ENCODE peak calls at places on chromosomes 7 and 10, in six cellular contexts. One of them, this sample, is unnamed.
A peak's percentile ranks its signal among the peaks of the same experiment; 100 is the strongest.

GRCh38 chr7:22480523-22481075 is 19.4 kb downstream of the STEAP1B start:
- DNase-seq in NCI-H2171 treated with DMSO at 0.1 percent for 48 hours: no peak
- DNase-seq in H7: no peak
- DNase-seq in heart right ventricle: no peak
- DNase-seq in NCI-H774: no peak
- DNase-seq in activated T-helper 9 cell treated with anti-CD3 and anti-CD28 coated beads, Interleukin-2, amount 50 U/mL, for 16 hours: no peak
- DNase-seq in this sample: no peak

GRCh38 chr7:40622830-40623507 is 488.2 kb downstream of the SUGCT start:
- DNase-seq in heart right ventricle: no peak
- DNase-seq in NCI-H774: no peak
- DNase-seq in NCI-H2171 treated with DMSO at 0.1 percent for 48 hours: no peak
- DNase-seq in activated T-helper 9 cell treated with anti-CD3 and anti-CD28 coated beads, Interleukin-2, amount 50 U/mL, for 16 hours: no peak
- DNase-seq in H7: no peak
- DNase-seq in this sample: no peak

GRCh38 chr10:21832751-21833150 is 170.8 kb downstream of the DNAJC1 start:
- DNase-seq in heart right ventricle: no peak
- DNase-seq in activated T-helper 9 cell treated with anti-CD3 and anti-CD28 coated beads, Interleukin-2, amount 50 U/mL, for 16 hours: no peak
- DNase-seq in NCI-H2171 treated with DMSO at 0.1 percent for 48 hours: no peak
- DNase-seq in NCI-H774: no peak
- DNase-seq in H7: no peak
- DNase-seq in this sample: no peak

GRCh38 chr7:107995184-107996071 is 7.5 kb downstream of the LAMB1 start:
- DNase-seq in NCI-H2171 treated with DMSO at 0.1 percent for 48 hours: peak; percentile 76
- DNase-seq in NCI-H774: no peak
- DNase-seq in H7: peak; percentile 52
- DNase-seq in activated T-helper 9 cell treated with anti-CD3 and anti-CD28 coated beads, Interleukin-2, amount 50 U/mL, for 16 hours: no peak
- DNase-seq in heart right ventricle: peak; percentile 71
- DNase-seq in this sample: no peak

GRCh38 chr7:115984105-115984504 is 46.5 kb downstream of the TFEC start:
- DNase-seq in NCI-H2171 treated with DMSO at 0.1 percent for 48 hours: no peak
- DNase-seq in heart right ventricle: no peak
- DNase-seq in NCI-H774: no peak
- DNase-seq in H7: no peak
- DNase-seq in activated T-helper 9 cell treated with anti-CD3 and anti-CD28 coated beads, Interleukin-2, amount 50 U/mL, for 16 hours: no peak
- DNase-seq in this sample: no peak

GRCh38 chr7:47724335-47724982 is 142.5 kb upstream of the TNS3 start:
- DNase-seq in NCI-H2171 treated with DMSO at 0.1 percent for 48 hours: peak; percentile 62
- DNase-seq in NCI-H774: no peak
- DNase-seq in activated T-helper 9 cell treated with anti-CD3 and anti-CD28 coated beads, Interleukin-2, amount 50 U/mL, for 16 hours: no peak
- DNase-seq in H7: peak; percentile 61
- DNase-seq in heart right ventricle: no peak
- DNase-seq in this sample: no peak

GRCh38 chr7:105218215-105218614 is 170.5 kb downstream of the SRPK2 start:
- DNase-seq in NCI-H2171 treated with DMSO at 0.1 percent for 48 hours: no peak
- DNase-seq in H7: no peak
- DNase-seq in activated T-helper 9 cell treated with anti-CD3 and anti-CD28 coated beads, Interleukin-2, amount 50 U/mL, for 16 hours: no peak
- DNase-seq in heart right ventricle: no peak
- DNase-seq in NCI-H774: no peak
- DNase-seq in this sample: no peak

GRCh38 chr7:159030490-159031134 is 114.1 kb downstream of the VIPR2 start:
- DNase-seq in NCI-H774: peak; percentile 30
- DNase-seq in activated T-helper 9 cell treated with anti-CD3 and anti-CD28 coated beads, Interleukin-2, amount 50 U/mL, for 16 hours: no peak
- DNase-seq in H7: peak; percentile 95
- DNase-seq in NCI-H2171 treated with DMSO at 0.1 percent for 48 hours: peak; percentile 53
- DNase-seq in heart right ventricle: peak; percentile 60
- DNase-seq in this sample: no peak

GRCh38 chr7:76352193-76352592 is 6.6 kb downstream of the YWHAG start:
- DNase-seq in heart right ventricle: no peak
- DNase-seq in H7: no peak
- DNase-seq in activated T-helper 9 cell treated with anti-CD3 and anti-CD28 coated beads, Interleukin-2, amount 50 U/mL, for 16 hours: no peak
- DNase-seq in NCI-H2171 treated with DMSO at 0.1 percent for 48 hours: no peak
- DNase-seq in NCI-H774: no peak
- DNase-seq in this sample: no peak

GRCh38 chr7:120190566-120190965 is 82.4 kb upstream of the KCND2 start:
- DNase-seq in NCI-H774: no peak
- DNase-seq in H7: peak; percentile 5
- DNase-seq in activated T-helper 9 cell treated with anti-CD3 and anti-CD28 coated beads, Interleukin-2, amount 50 U/mL, for 16 hours: no peak
- DNase-seq in NCI-H2171 treated with DMSO at 0.1 percent for 48 hours: no peak
- DNase-seq in heart right ventricle: no peak
- DNase-seq in this sample: no peak

GRCh38 chr7:1362301-1362700 is 97.0 kb downstream of the MICALL2 start:
- DNase-seq in NCI-H2171 treated with DMSO at 0.1 percent for 48 hours: no peak
- DNase-seq in NCI-H774: no peak
- DNase-seq in H7: peak; percentile 54
- DNase-seq in activated T-helper 9 cell treated with anti-CD3 and anti-CD28 coated beads, Interleukin-2, amount 50 U/mL, for 16 hours: no peak
- DNase-seq in heart right ventricle: no peak
- DNase-seq in this sample: no peak

GRCh38 chr7:74002474-74003017 is 25.4 kb upstream of the ELN start:
- DNase-seq in activated T-helper 9 cell treated with anti-CD3 and anti-CD28 coated beads, Interleukin-2, amount 50 U/mL, for 16 hours: no peak
- DNase-seq in NCI-H774: no peak
- DNase-seq in H7: no peak
- DNase-seq in heart right ventricle: peak; percentile 57
- DNase-seq in NCI-H2171 treated with DMSO at 0.1 percent for 48 hours: no peak
- DNase-seq in this sample: peak; percentile 67

GRCh38 chr7:26948617-26949118 is 84.3 kb upstream of the SKAP2 start:
- DNase-seq in heart right ventricle: no peak
- DNase-seq in activated T-helper 9 cell treated with anti-CD3 and anti-CD28 coated beads, Interleukin-2, amount 50 U/mL, for 16 hours: no peak
- DNase-seq in H7: peak; percentile 61
- DNase-seq in NCI-H2171 treated with DMSO at 0.1 percent for 48 hours: no peak
- DNase-seq in NCI-H774: no peak
- DNase-seq in this sample: no peak

GRCh38 chr10:78552261-78552811 is 516.4 kb upstream of the ZMIZ1 start:
- DNase-seq in NCI-H774: no peak
- DNase-seq in activated T-helper 9 cell treated with anti-CD3 and anti-CD28 coated beads, Interleukin-2, amount 50 U/mL, for 16 hours: no peak
- DNase-seq in NCI-H2171 treated with DMSO at 0.1 percent for 48 hours: no peak
- DNase-seq in H7: no peak
- DNase-seq in heart right ventricle: peak; percentile 66
- DNase-seq in this sample: peak; percentile 51

GRCh38 chr10:97534746-97535367 is 36.1 kb downstream of the UBTD1 start:
- DNase-seq in heart right ventricle: no peak
- DNase-seq in activated T-helper 9 cell treated with anti-CD3 and anti-CD28 coated beads, Interleukin-2, amount 50 U/mL, for 16 hours: no peak
- DNase-seq in H7: peak; percentile 91
- DNase-seq in NCI-H2171 treated with DMSO at 0.1 percent for 48 hours: no peak
- DNase-seq in NCI-H774: no peak
- DNase-seq in this sample: no peak

GRCh38 chr7:152894295-152895170 is 135.0 kb downstream of the ACTR3B start:
- DNase-seq in heart right ventricle: no peak
- DNase-seq in NCI-H2171 treated with DMSO at 0.1 percent for 48 hours: peak; percentile 12
- DNase-seq in H7: peak; percentile 94
- DNase-seq in NCI-H774: peak; percentile 2
- DNase-seq in activated T-helper 9 cell treated with anti-CD3 and anti-CD28 coated beads, Interleukin-2, amount 50 U/mL, for 16 hours: no peak
- DNase-seq in this sample: no peak

GRCh38 chr10:28730031-28730778 is 52.9 kb downstream of the BAMBI start:
- DNase-seq in NCI-H774: no peak
- DNase-seq in NCI-H2171 treated with DMSO at 0.1 percent for 48 hours: no peak
- DNase-seq in heart right ventricle: no peak
- DNase-seq in H7: no peak
- DNase-seq in activated T-helper 9 cell treated with anti-CD3 and anti-CD28 coated beads, Interleukin-2, amount 50 U/mL, for 16 hours: no peak
- DNase-seq in this sample: no peak

GRCh38 chr7:27242580-27243339 is at the start of gene EVX1:
- DNase-seq in NCI-H2171 treated with DMSO at 0.1 percent for 48 hours: no peak
- DNase-seq in H7: peak; percentile 76
- DNase-seq in heart right ventricle: no peak
- DNase-seq in activated T-helper 9 cell treated with anti-CD3 and anti-CD28 coated beads, Interleukin-2, amount 50 U/mL, for 16 hours: no peak
- DNase-seq in NCI-H774: no peak
- DNase-seq in this sample: no peak

GRCh38 chr7:7567898-7568531 is 1.3 kb downstream of the MIOS start:
- DNase-seq in heart right ventricle: no peak
- DNase-seq in activated T-helper 9 cell treated with anti-CD3 and anti-CD28 coated beads, Interleukin-2, amount 50 U/mL, for 16 hours: no peak
- DNase-seq in H7: no peak
- DNase-seq in NCI-H2171 treated with DMSO at 0.1 percent for 48 hours: no peak
- DNase-seq in NCI-H774: no peak
- DNase-seq in this sample: no peak

GRCh38 chr7:26918241-26918640 is 53.9 kb upstream of the SKAP2 start:
- DNase-seq in NCI-H774: no peak
- DNase-seq in heart right ventricle: no peak
- DNase-seq in activated T-helper 9 cell treated with anti-CD3 and anti-CD28 coated beads, Interleukin-2, amount 50 U/mL, for 16 hours: no peak
- DNase-seq in NCI-H2171 treated with DMSO at 0.1 percent for 48 hours: no peak
- DNase-seq in H7: no peak
- DNase-seq in this sample: no peak

GRCh38 chr7:2231992-2232765 is 566 bp downstream of the MAD1L1 start:
- DNase-seq in activated T-helper 9 cell treated with anti-CD3 and anti-CD28 coated beads, Interleukin-2, amount 50 U/mL, for 16 hours: no peak
- DNase-seq in NCI-H2171 treated with DMSO at 0.1 percent for 48 hours: peak; percentile 40
- DNase-seq in heart right ventricle: no peak
- DNase-seq in H7: peak; percentile 91
- DNase-seq in NCI-H774: no peak
- DNase-seq in this sample: peak; percentile 84

GRCh38 chr10:46091834-46092522 is 45.9 kb upstream of the MSMB start:
- DNase-seq in NCI-H774: no peak
- DNase-seq in NCI-H2171 treated with DMSO at 0.1 percent for 48 hours: no peak
- DNase-seq in heart right ventricle: no peak
- DNase-seq in H7: no peak
- DNase-seq in activated T-helper 9 cell treated with anti-CD3 and anti-CD28 coated beads, Interleukin-2, amount 50 U/mL, for 16 hours: no peak
- DNase-seq in this sample: no peak

GRCh38 chr10:95388539-95388938 is 97.7 kb upstream of the PDLIM1 start:
- DNase-seq in NCI-H2171 treated with DMSO at 0.1 percent for 48 hours: no peak
- DNase-seq in H7: no peak
- DNase-seq in NCI-H774: peak; percentile 1
- DNase-seq in activated T-helper 9 cell treated with anti-CD3 and anti-CD28 coated beads, Interleukin-2, amount 50 U/mL, for 16 hours: no peak
- DNase-seq in heart right ventricle: no peak
- DNase-seq in this sample: no peak

GRCh38 chr7:102464577-102465280 is at the start of the genes ALKBH4 and LRWD1:
- DNase-seq in heart right ventricle: peak; percentile 94
- DNase-seq in NCI-H774: peak; percentile 86
- DNase-seq in activated T-helper 9 cell treated with anti-CD3 and anti-CD28 coated beads, Interleukin-2, amount 50 U/mL, for 16 hours: peak; percentile 94
- DNase-seq in NCI-H2171 treated with DMSO at 0.1 percent for 48 hours: peak; percentile 86
- DNase-seq in H7: peak; percentile 100
- DNase-seq in this sample: peak; percentile 95

GRCh38 chr7:119664601-119665000 is 608.4 kb upstream of the KCND2 start:
- DNase-seq in H7: no peak
- DNase-seq in activated T-helper 9 cell treated with anti-CD3 and anti-CD28 coated beads, Interleukin-2, amount 50 U/mL, for 16 hours: no peak
- DNase-seq in NCI-H2171 treated with DMSO at 0.1 percent for 48 hours: no peak
- DNase-seq in heart right ventricle: no peak
- DNase-seq in NCI-H774: no peak
- DNase-seq in this sample: no peak

GRCh38 chr10:72846225-72846624 is 47.3 kb upstream of the OIT3 start:
- DNase-seq in NCI-H2171 treated with DMSO at 0.1 percent for 48 hours: no peak
- DNase-seq in H7: no peak
- DNase-seq in activated T-helper 9 cell treated with anti-CD3 and anti-CD28 coated beads, Interleukin-2, amount 50 U/mL, for 16 hours: no peak
- DNase-seq in NCI-H774: no peak
- DNase-seq in heart right ventricle: no peak
- DNase-seq in this sample: no peak

GRCh38 chr10:117094856-117095255 is 43.2 kb downstream of the VAX1 start:
- DNase-seq in NCI-H774: no peak
- DNase-seq in H7: peak; percentile 53
- DNase-seq in NCI-H2171 treated with DMSO at 0.1 percent for 48 hours: no peak
- DNase-seq in activated T-helper 9 cell treated with anti-CD3 and anti-CD28 coated beads, Interleukin-2, amount 50 U/mL, for 16 hours: no peak
- DNase-seq in heart right ventricle: no peak
- DNase-seq in this sample: no peak

GRCh38 chr7:2038876-2039728 is 193.6 kb downstream of the MAD1L1 start:
- DNase-seq in NCI-H2171 treated with DMSO at 0.1 percent for 48 hours: no peak
- DNase-seq in activated T-helper 9 cell treated with anti-CD3 and anti-CD28 coated beads, Interleukin-2, amount 50 U/mL, for 16 hours: no peak
- DNase-seq in H7: peak; percentile 27
- DNase-seq in heart right ventricle: no peak
- DNase-seq in NCI-H774: no peak
- DNase-seq in this sample: peak; percentile 7

This sample was measured in left lung.